ENCODE peak calls at places on chromosomes 11 and 22, in eight cellular contexts. X, W, B, R, M, V, C and N are unnamed samples.

GRCh38 chr11:118846181-118846946 is 37.3 kb upstream of the CXCR5 start:
- DNase-seq in X (no peak), W (no peak), B (no peak), R (peak), M (no peak), V (no peak), C (no peak), N (no peak)

GRCh38 chr11:69339041-69339733 is 45.2 kb downstream of the MYEOV start:
- DNase-seq in X (no peak), W (no peak), B (no peak), R (no peak), M (peak), V (no peak), C (no peak), N (no peak)

GRCh38 chr11:17478064-17478463 is 1.4 kb upstream of the ABCC8 start:
- DNase-seq in X (no peak), W (peak), B (no peak), R (no peak), M (no peak), V (no peak), C (no peak), N (no peak)

GRCh38 chr11:107619926-107620325 is 29.0 kb downstream of the ELMOD1 start:
- DNase-seq in X (no peak), W (no peak), B (no peak), R (no peak), M (no peak), V (no peak), C (no peak), N (no peak)

GRCh38 chr22:32144875-32145274 is 14.2 kb downstream of the C22orf42 start:
- DNase-seq in X (no peak), W (no peak), B (peak), R (no peak), M (no peak), V (no peak), C (no peak), N (no peak)

GRCh38 chr11:57791321-57792059 is 29.9 kb downstream of the CTNND1 start:
- DNase-seq in X (no peak), W (no peak), B (no peak), R (no peak), M (no peak), V (peak), C (no peak), N (no peak)

GRCh38 chr11:87428266-87428665 is 390.5 kb downstream of the TMEM135 start:
- DNase-seq in X (no peak), W (no peak), B (peak), R (no peak), M (no peak), V (no peak), C (no peak), N (no peak)

GRCh38 chr11:75275581-75275980 is 35.0 kb downstream of the TPBGL start:
- DNase-seq in X (no peak), W (no peak), B (no peak), R (no peak), M (no peak), V (no peak), C (no peak), N (no peak)

GRCh38 chr22:23751441-23751996 is 607 bp upstream of the ZNF70 start:
- DNase-seq in X (peak), W (no peak), B (peak), R (peak), M (no peak), V (peak), C (no peak), N (no peak)

GRCh38 chr22:47092896-47093311 is 330.5 kb downstream of the TBC1D22A start:
- DNase-seq in X (no peak), W (no peak), B (peak), R (no peak), M (no peak), V (no peak), C (no peak), N (no peak)
- TF ChIP-seq CTCF in X (no peak), W (no peak), B (no peak), R (no peak), M (no peak), V (no peak), C (no peak), N (no peak)

GRCh38 chr11:91763331-91763730 is 461.3 kb upstream of the FAT3 start:
- DNase-seq in X (no peak), W (no peak), B (no peak), R (no peak), M (no peak), V (no peak), C (no peak), N (no peak)
- TF ChIP-seq CTCF in X (no peak), W (no peak), B (no peak), R (no peak), M (no peak), V (no peak), C (no peak), N (no peak)

GRCh38 chr11:65552413-65552951 is 5.7 kb downstream of the LTBP3 start:
- DNase-seq in X (no peak), W (no peak), B (no peak), R (no peak), M (peak), V (no peak), C (no peak), N (no peak)
- TF ChIP-seq CTCF in X (no peak), W (no peak), B (no peak), R (no peak), M (no peak), V (no peak), C (no peak), N (no peak)

DNA sequence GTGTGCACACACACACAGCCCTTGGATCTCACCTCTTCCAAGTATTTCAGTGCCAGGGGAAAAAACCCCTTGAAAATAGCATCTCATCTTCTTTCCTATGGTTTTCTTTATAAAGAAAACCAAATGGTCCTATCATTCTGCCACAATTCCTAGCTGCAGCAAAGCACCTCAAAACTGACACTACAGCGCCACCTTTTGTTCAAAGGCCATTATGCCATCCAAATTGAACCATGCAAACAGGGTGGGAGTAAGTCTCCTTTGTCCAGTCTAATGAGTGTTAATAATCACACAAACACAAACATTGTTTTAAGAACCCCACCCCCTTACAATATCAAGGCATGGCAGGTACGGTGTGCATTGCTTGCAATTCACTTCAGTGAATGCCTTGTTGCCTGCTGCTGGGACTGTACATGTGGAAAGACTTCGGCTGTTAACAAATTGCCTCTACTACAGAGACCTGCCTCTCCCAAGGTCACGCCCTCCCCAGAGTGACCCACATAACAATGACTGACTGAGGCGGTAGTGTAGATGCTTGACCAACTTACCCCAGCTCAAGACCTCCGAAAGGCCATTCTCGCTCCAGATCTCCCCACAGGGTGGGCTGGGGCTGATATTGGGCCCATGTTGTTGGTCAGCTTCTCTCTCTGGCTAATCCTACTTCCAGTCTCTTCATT is 31.7 kb downstream of the FAM181B start:
- DNase-seq in X (peak), W (peak), B (peak), R (peak), M (no peak), V (peak), C (no peak), N (peak)
- TF ChIP-seq CTCF in X (peak), W (peak), B (peak), R (peak), M (peak), V (peak), C (peak), N (peak)

GRCh38 chr22:44331881-44332714 is 19.3 kb upstream of the SHISAL1 start:
- DNase-seq in X (peak), W (peak), B (no peak), R (peak), M (no peak), V (no peak), C (no peak), N (peak)

GRCh38 chr22:44330188-44330726 is 17.5 kb upstream of the SHISAL1 start:
- DNase-seq in X (no peak), W (no peak), B (no peak), R (no peak), M (no peak), V (no peak), C (no peak), N (no peak)

GRCh38 chr22:44332946-44333345 is 20.2 kb upstream of the SHISAL1 start:
- DNase-seq in X (no peak), W (no peak), B (no peak), R (no peak), M (no peak), V (no peak), C (no peak), N (no peak)

GRCh38 chr22:44329179-44329796 is 16.5 kb upstream of the SHISAL1 start:
- DNase-seq in X (no peak), W (no peak), B (peak), R (no peak), M (no peak), V (peak), C (no peak), N (no peak)

GRCh38 chr22:44330727-44331660 is 18.2 kb upstream of the SHISAL1 start:
- DNase-seq in X (no peak), W (peak), B (no peak), R (peak), M (no peak), V (no peak), C (no peak), N (peak)
- TF ChIP-seq CTCF in X (no peak), W (no peak), B (no peak), R (no peak), M (no peak), V (no peak), C (no peak), N (no peak)

GRCh38 chr11:86408845-86409244 is 34.2 kb downstream of the CCDC81 start:
- DNase-seq in X (no peak), W (no peak), B (peak), R (no peak), M (no peak), V (no peak), C (no peak), N (no peak)
- TF ChIP-seq CTCF in X (peak), W (no peak), B (peak), R (no peak), M (no peak), V (no peak), C (no peak), N (peak)

GRCh38 chr22:43110444-43110926 is at the start of gene BIK:
- DNase-seq in X (peak), W (peak), B (no peak), R (peak), M (peak), V (peak), C (peak), N (peak)
- TF ChIP-seq CTCF in X (no peak), W (no peak), B (peak), R (no peak), M (peak), V (no peak), C (peak), N (peak)

GRCh38 chr11:35923452-35923851 is 20.4 kb upstream of the LDLRAD3 start:
- DNase-seq in X (no peak), W (no peak), B (no peak), R (no peak), M (no peak), V (no peak), C (no peak), N (no peak)
- TF ChIP-seq CTCF in X (no peak), W (no peak), B (no peak), R (no peak), M (no peak), V (no peak), C (no peak), N (no peak)

DNA sequence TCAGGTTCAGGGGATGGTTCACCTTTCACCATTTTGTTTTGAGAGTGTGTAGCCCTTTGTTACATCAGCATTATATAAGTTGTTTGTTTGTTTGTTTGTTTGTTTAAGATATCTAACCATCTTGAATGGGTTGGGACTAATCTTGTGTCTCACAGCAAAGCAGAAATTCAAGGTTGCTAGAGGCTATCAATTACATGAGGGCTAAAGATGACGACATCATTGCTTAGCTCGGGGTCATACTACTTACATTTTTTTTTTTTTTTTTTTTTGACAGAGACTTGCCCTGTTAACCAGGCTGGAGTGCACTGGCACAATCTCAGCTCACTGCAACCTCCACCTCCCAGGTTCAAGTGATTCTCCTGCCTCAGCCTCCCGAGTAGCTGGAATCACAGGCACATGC is 87.1 kb upstream of the XKR3 start:
- DNase-seq in X (no peak), W (no peak), B (no peak), R (no peak), M (no peak), V (no peak), C (no peak), N (no peak)
- TF ChIP-seq CTCF in X (no peak), W (no peak), B (no peak), R (no peak), M (no peak), V (no peak), C (no peak), N (no peak)